ENCODE peak calls at places on chromosomes 1 and 21, in eight cellular contexts. A is hepatocyte; U is CD8-positive, alpha-beta memory T cell; Z is H9; H is sigmoid colon; V is mammary epithelial cell; P is IMR-90; O is pancreas. Q is an unnamed sample.

GRCh38 chr1:209645574-209646452 is 6.4 kb downstream of the LAMB3 start:
- DNase-seq in A (no peak), U (no peak), Z (no peak), H (no peak), V (peak; percentile 40), P (no peak), O (no peak), Q (no peak)

GRCh38 chr1:151611288-151611790 is 511 bp upstream of the SNX27 start:
- DNase-seq in A (peak; percentile 85), U (no peak), Z (no peak), H (peak; percentile 80), V (peak; percentile 53), P (peak; percentile 58), O (peak; percentile 17), Q (no peak)

GRCh38 chr1:207202480-207202879 is 98.4 kb downstream of the C4BPA start:
- DNase-seq in A (no peak), U (no peak), Z (no peak), H (no peak), V (no peak), P (no peak), O (no peak), Q (no peak)

GRCh38 chr1:67078291-67078690 is 24.3 kb upstream of the SLC35D1 start:
- DNase-seq in A (no peak), U (no peak), Z (no peak), H (no peak), V (no peak), P (no peak), O (no peak), Q (no peak)

GRCh38 chr1:11355594-11356467 is 82.8 kb downstream of the UBIAD1 start:
- DNase-seq in A (no peak), U (no peak), Z (peak; percentile 90), H (no peak), V (no peak), P (no peak), O (no peak), Q (no peak)

GRCh38 chr1:68958957-68959356 is 462.1 kb upstream of the DEPDC1 start:
- DNase-seq in A (no peak), U (no peak), Z (no peak), H (no peak), V (no peak), P (no peak), O (no peak), Q (no peak)

GRCh38 chr1:212457740-212458338 is 25.1 kb downstream of the NENF start:
- DNase-seq in A (peak; percentile 60), U (peak; percentile 24), Z (peak; percentile 86), H (no peak), V (peak; percentile 41), P (peak; percentile 37), O (no peak), Q (peak; percentile 82)

GRCh38 chr1:204887846-204888245 is 17.2 kb downstream of the NFASC start:
- DNase-seq in A (no peak), U (no peak), Z (no peak), H (no peak), V (no peak), P (no peak), O (no peak), Q (no peak)

GRCh38 chr21:20790113-20790512 is 208.1 kb upstream of the NCAM2 start:
- DNase-seq in A (no peak), U (no peak), Z (no peak), H (no peak), V (no peak), P (no peak), O (no peak), Q (no peak)

GRCh38 chr1:143727263-143727662 is 244.5 kb downstream of the FAM72C start:
- DNase-seq in A (no peak), U (no peak), Z (no peak), H (no peak), V (no peak), P (no peak), O (no peak), Q (no peak)

GRCh38 chr1:109739738-109740614 is 862 bp downstream of the GSTM3 start:
- DNase-seq in A (peak; percentile 92), U (peak; percentile 74), Z (peak; percentile 78), H (peak; percentile 90), V (peak; percentile 41), P (peak; percentile 55), O (peak; percentile 73), Q (peak; percentile 89)

GRCh38 chr1:4178501-4178900 is 278.4 kb upstream of the C1orf174 start:
- DNase-seq in A (no peak), U (no peak), Z (no peak), H (no peak), V (no peak), P (no peak), O (no peak), Q (no peak)

GRCh38 chr1:215360786-215361185 is 206.3 kb upstream of the KCTD3 start:
- DNase-seq in A (no peak), U (no peak), Z (no peak), H (no peak), V (no peak), P (no peak), O (no peak), Q (no peak)

GRCh38 chr1:38569932-38570356 is 289.6 kb downstream of the RRAGC start:
- DNase-seq in A (no peak), U (no peak), Z (no peak), H (no peak), V (no peak), P (no peak), O (no peak), Q (peak; percentile 59)

GRCh38 chr1:223425550-223425949 is 32.3 kb downstream of the CCDC185 start:
- DNase-seq in A (no peak), U (no peak), Z (no peak), H (no peak), V (no peak), P (no peak), O (no peak), Q (no peak)

GRCh38 chr21:45365608-45366241 is 39.2 kb upstream of the COL18A1 start:
- DNase-seq in A (peak; percentile 48), U (no peak), Z (peak; percentile 66), H (no peak), V (no peak), P (peak; percentile 68), O (no peak), Q (no peak)

GRCh38 chr1:172391972-172392371 is 28.5 kb upstream of the C1orf105 start:
- DNase-seq in A (no peak), U (no peak), Z (no peak), H (no peak), V (no peak), P (no peak), O (no peak), Q (no peak)

GRCh38 chr1:172388490-172388889 is 32.0 kb upstream of the C1orf105 start:
- DNase-seq in A (no peak), U (no peak), Z (no peak), H (no peak), V (no peak), P (no peak), O (no peak), Q (no peak)

GRCh38 chr1:172390243-172390619 is 30.3 kb upstream of the C1orf105 start:
- DNase-seq in A (no peak), U (no peak), Z (no peak), H (no peak), V (no peak), P (no peak), O (no peak), Q (no peak)

GRCh38 chr1:172393354-172393753 is 27.1 kb upstream of the C1orf105 start:
- DNase-seq in A (no peak), U (no peak), Z (no peak), H (no peak), V (no peak), P (no peak), O (no peak), Q (no peak)

DNA sequence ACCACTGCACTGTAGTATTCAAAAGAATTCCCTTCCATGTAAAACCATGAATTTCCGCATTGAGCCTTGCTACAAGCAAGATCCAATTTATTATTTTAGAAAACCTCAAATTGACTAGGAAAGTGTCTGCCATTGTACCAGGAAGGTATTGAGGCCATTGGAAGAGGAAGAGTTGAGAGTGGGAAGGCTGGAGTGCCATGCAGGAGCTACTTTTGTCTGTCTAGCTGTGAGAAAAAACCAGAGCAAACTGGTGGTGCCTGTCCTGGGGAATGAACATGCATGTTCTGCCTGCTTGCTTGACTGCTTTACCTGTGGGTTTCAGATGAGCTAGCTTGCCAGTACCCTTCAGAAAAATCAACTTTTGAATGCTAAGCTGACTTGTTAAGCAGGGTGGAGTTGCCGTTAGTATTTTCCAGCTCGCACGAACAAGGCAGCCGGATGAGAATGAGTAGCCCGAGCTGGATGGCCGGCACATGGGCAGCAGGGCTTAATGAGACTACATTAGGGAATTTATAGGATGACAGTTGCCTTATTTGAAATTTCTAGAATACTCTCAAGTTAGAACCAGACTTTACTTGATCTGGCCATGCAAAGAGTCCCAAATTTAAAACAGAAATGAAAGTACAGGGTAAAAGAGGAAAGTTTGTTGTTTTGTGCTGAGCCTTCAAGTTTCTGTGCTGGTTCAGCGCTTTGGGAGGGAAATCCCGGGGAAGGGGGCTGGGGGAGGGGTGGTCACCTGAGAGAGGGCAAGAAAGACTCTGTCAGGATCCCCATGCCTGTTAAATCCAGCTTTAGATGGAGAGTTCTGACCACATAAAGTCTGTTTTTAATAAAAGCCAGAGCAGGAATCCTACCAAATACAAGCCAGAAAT is 29.6 kb upstream of the C1orf105 start:
- DNase-seq in A (peak; percentile 37), U (no peak), Z (peak; percentile 37), H (peak; percentile 62), V (no peak), P (no peak), O (peak; percentile 37), Q (no peak)
- H3K27me3 ChIP-seq in A (no peaks in the 10 kb centered on the region), U (no peaks in the 10 kb centered on the region), Z (no peaks in the 10 kb centered on the region), H (no peaks in the 10 kb centered on the region), V (no peaks in the 10 kb centered on the region), P (no peaks in the 10 kb centered on the region), O (no peaks in the 10 kb centered on the region), Q (no peaks in the 10 kb centered on the region)

GRCh38 chr1:93029317-93029716 is 49.8 kb upstream of the MTF2 start:
- DNase-seq in A (no peak), U (peak; percentile 73), Z (no peak), H (no peak), V (no peak), P (no peak), O (no peak), Q (no peak)
- H3K27me3 ChIP-seq in A (no peaks in the 10 kb centered on the region), U (no peaks in the 10 kb centered on the region), Z (no peaks in the 10 kb centered on the region), H (no peaks in the 10 kb centered on the region), V (no peaks in the 10 kb centered on the region), P (peaks cover 39% of the 10 kb centered on the region), O (no peaks in the 10 kb centered on the region), Q (no peaks in the 10 kb centered on the region)

DNA sequence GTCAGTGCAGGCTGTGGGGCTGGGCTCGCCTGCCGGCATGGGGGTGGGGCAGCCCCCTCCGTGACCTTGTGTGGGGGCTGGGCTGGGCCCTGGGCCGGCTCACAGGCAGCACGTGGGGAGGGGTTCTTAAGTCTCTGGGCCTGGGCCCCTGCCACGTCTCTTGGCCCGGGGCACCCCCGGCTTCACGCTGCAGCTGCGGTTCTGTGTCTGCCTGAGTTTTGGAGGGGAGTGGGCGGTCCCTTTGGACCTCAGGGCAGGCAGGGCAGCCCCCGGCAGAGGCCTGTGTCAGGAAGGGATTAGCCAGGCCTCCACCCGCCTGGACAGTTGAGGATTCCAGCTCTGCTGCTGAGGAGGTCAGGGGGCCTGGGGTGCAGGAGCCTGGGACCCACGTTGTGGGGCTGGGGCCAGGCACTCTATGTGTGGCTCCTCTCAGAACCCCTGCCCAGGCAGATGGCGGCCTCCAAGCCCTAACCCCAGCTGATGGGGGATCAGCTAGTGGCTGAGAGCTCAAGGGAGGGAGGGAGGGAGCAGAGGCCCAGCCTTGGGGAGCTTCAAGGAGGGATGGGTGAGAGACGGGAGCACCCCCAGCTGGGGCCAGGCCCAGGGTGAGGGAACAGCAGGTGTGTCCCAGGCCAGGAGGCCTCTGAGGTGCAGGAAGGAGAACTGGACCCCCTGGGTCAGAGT is 1.8 kb upstream of the PLCH2 start:
- DNase-seq in A (no peak), U (no peak), Z (no peak), H (no peak), V (no peak), P (no peak), O (no peak), Q (peak; percentile 83)
- H3K27me3 ChIP-seq in A (no peaks in the 10 kb centered on the region), U (no peaks in the 10 kb centered on the region), Z (no peaks in the 10 kb centered on the region), H (peaks cover 18% of the 10 kb centered on the region), V (no peaks in the 10 kb centered on the region), P (peaks cover 36% of the 10 kb centered on the region), O (no peaks in the 10 kb centered on the region), Q (no peaks in the 10 kb centered on the region)

GRCh38 chr1:3053986-3054385 is 15.0 kb upstream of the PRDM16 start:
- DNase-seq in A (no peak), U (no peak), Z (no peak), H (peak; percentile 25), V (no peak), P (no peak), O (peak; percentile 4), Q (no peak)
- H3K27me3 ChIP-seq in A (peaks cover 17% of the 10 kb centered on the region), U (no peaks in the 10 kb centered on the region), Z (no peaks in the 10 kb centered on the region), H (peaks cover 21% of the 10 kb centered on the region), V (no peaks in the 10 kb centered on the region), P (no peaks in the 10 kb centered on the region), O (no peaks in the 10 kb centered on the region), Q (no peaks in the 10 kb centered on the region)

Q was measured in WERI-Rb-1.